ENCODE peak calls at places on chromosomes 12 and 14, in four cellular contexts. Z is AG04450, O is tibial nerve, W is endothelial cell. F is an unnamed sample.

GRCh38 chr14:32657081-32657480 is 281.6 kb upstream of the NPAS3 start:
- DNase-seq in Z (peak), O (no peak), W (no peak), F (peak)

GRCh38 chr14:38873923-38874612 is 229.0 kb downstream of the SEC23A start:
- DNase-seq in Z (no peak), O (no peak), W (no peak), F (no peak)

GRCh38 chr14:65412881-65413738 is 580 bp downstream of the FUT8 start:
- DNase-seq in Z (peak), O (no peak), W (no peak), F (no peak)

GRCh38 chr14:35553808-35554207 is 19.8 kb downstream of the INSM2 start:
- DNase-seq in Z (no peak), O (no peak), W (no peak), F (no peak)

GRCh38 chr12:116712458-116713303 is 25.2 kb downstream of the SPRING1 start:
- DNase-seq in Z (no peak), O (no peak), W (no peak), F (peak)

GRCh38 chr12:29902043-29902442 is 118.3 kb upstream of the TMTC1 start:
- DNase-seq in Z (no peak), O (no peak), W (no peak), F (no peak)

GRCh38 chr14:45716506-45716905 is 463.5 kb upstream of the MIS18BP1 start:
- DNase-seq in Z (no peak), O (no peak), W (peak), F (no peak)

GRCh38 chr14:103550451-103551337 is 11.8 kb downstream of the BAG5 start:
- DNase-seq in Z (no peak), O (no peak), W (no peak), F (no peak)

GRCh38 chr12:106205208-106206069 is 42.4 kb downstream of the CKAP4 start:
- DNase-seq in Z (no peak), O (no peak), W (no peak), F (no peak)

GRCh38 chr12:85642810-85643209 is 193.4 kb downstream of the RASSF9 start:
- DNase-seq in Z (peak), O (no peak), W (no peak), F (no peak)

GRCh38 chr14:64569108-64570045 is 19.6 kb downstream of the PPP1R36 start:
- DNase-seq in Z (no peak), O (peak), W (no peak), F (peak)

GRCh38 chr12:57896437-57897201 is 44.7 kb upstream of the ATP23 start:
- DNase-seq in Z (peak), O (peak), W (peak), F (peak)

GRCh38 chr12:57044856-57045255 is 5.1 kb downstream of the MYO1A start:
- DNase-seq in Z (no peak), O (no peak), W (no peak), F (no peak)

GRCh38 chr12:86264451-86265328 is 8.5 kb upstream of the MGAT4C start:
- DNase-seq in Z (no peak), O (no peak), W (peak), F (no peak)

GRCh38 chr12:103548622-103549601 is 38.2 kb upstream of the STAB2 start:
- DNase-seq in Z (peak), O (peak), W (peak), F (no peak)

GRCh38 chr12:109625131-109625559 is 51.6 kb downstream of the MVK start:
- DNase-seq in Z (no peak), O (no peak), W (no peak), F (no peak)

GRCh38 chr14:32593290-32593942 is 264.3 kb downstream of the AKAP6 start:
- DNase-seq in Z (peak), O (no peak), W (no peak), F (no peak)

GRCh38 chr12:2959508-2960431 is 573 bp downstream of the TEAD4 start:
- DNase-seq in Z (no peak), O (no peak), W (peak), F (peak)

GRCh38 chr14:21095430-21096205 is 2.8 kb downstream of the ZNF219 start:
- DNase-seq in Z (no peak), O (no peak), W (no peak), F (no peak)

GRCh38 chr12:52232916-52233461 is at the start of gene KRT7:
- DNase-seq in Z (no peak), O (no peak), W (no peak), F (no peak)

GRCh38 chr14:36021926-36022325 is 154.6 kb downstream of the PTCSC3 start:
- DNase-seq in Z (no peak), O (no peak), W (no peak), F (no peak)

GRCh38 chr12:13182881-13183280 is 13.6 kb upstream of the EMP1 start:
- DNase-seq in Z (no peak), O (no peak), W (no peak), F (no peak)

GRCh38 chr14:36767603-36768281 is 106.1 kb downstream of the PAX9 start:
- DNase-seq in Z (no peak), O (no peak), W (no peak), F (no peak)

GRCh38 chr12:87094356-87094755 is 838.2 kb upstream of the MGAT4C start:
- DNase-seq in Z (no peak), O (no peak), W (no peak), F (no peak)

GRCh38 chr12:58922849-58923248 is 2.5 kb upstream of the LRIG3 start:
- DNase-seq in Z (no peak), O (no peak), W (no peak), F (no peak)

GRCh38 chr12:22709292-22709691 is 84.3 kb downstream of the ETNK1 start:
- DNase-seq in Z (no peak), O (no peak), W (no peak), F (no peak)

GRCh38 chr14:105163040-105163742 is 5.4 kb downstream of the JAG2 start:
- DNase-seq in Z (no peak), O (no peak), W (peak), F (no peak)

GRCh38 chr12:80778005-80778541 is 61.4 kb downstream of the MYF5 start:
- DNase-seq in Z (peak), O (peak), W (no peak), F (no peak)

GRCh38 chr12:51972849-51973273 is 21.4 kb downstream of the ACVR1B start:
- DNase-seq in Z (no peak), O (no peak), W (no peak), F (peak)

GRCh38 chr14:61213116-61213720 is 67.9 kb downstream of the TMEM30B start:
- DNase-seq in Z (no peak), O (no peak), W (no peak), F (no peak)

GRCh38 chr14:34256223-34256622 is 205.8 kb downstream of the SPTSSA start:
- DNase-seq in Z (no peak), O (no peak), W (no peak), F (no peak)

GRCh38 chr14:101004954-101005353 is 101.4 kb upstream of the RTL1 start:
- DNase-seq in Z (peak), O (no peak), W (no peak), F (no peak)